ENCODE peak calls at places on chromosomes 13 and 19, in five cellular contexts. One of them, this sample, is unnamed.

GRCh38 chr13:111513766-111514611 is 193.5 kb downstream of the TEX29 start:
- DNase-seq in H9: peak
- DNase-seq in H1: no peak
- DNase-seq in trophoblast cell: no peak
- DNase-seq in neuronal stem cell: no peak
- DNase-seq in this sample: no peak

GRCh38 chr13:48404952-48405351 is 8.0 kb downstream of the LPAR6 start:
- DNase-seq in trophoblast cell: no peak
- DNase-seq in H1: no peak
- DNase-seq in H9: no peak
- DNase-seq in neuronal stem cell: no peak
- DNase-seq in this sample: no peak

GRCh38 chr13:27053902-27054595 is 117.6 kb downstream of the USP12 start:
- DNase-seq in trophoblast cell: peak
- DNase-seq in H9: no peak
- DNase-seq in H1: no peak
- DNase-seq in neuronal stem cell: no peak
- DNase-seq in this sample: peak

GRCh38 chr13:60326273-60326672 is 70.7 kb upstream of the TDRD3 start:
- DNase-seq in H1: no peak
- DNase-seq in H9: no peak
- DNase-seq in trophoblast cell: no peak
- DNase-seq in neuronal stem cell: no peak
- DNase-seq in this sample: no peak

GRCh38 chr13:98937911-98938381 is 39.9 kb downstream of the DOCK9 start:
- DNase-seq in H9: peak
- DNase-seq in neuronal stem cell: no peak
- DNase-seq in trophoblast cell: no peak
- DNase-seq in H1: peak
- DNase-seq in this sample: peak

GRCh38 chr13:60944016-60944415 is 471.6 kb downstream of the PCDH20 start:
- DNase-seq in trophoblast cell: no peak
- DNase-seq in H1: no peak
- DNase-seq in neuronal stem cell: no peak
- DNase-seq in H9: no peak
- DNase-seq in this sample: no peak

GRCh38 chr13:109454167-109454917 is 332.0 kb downstream of the IRS2 start:
- DNase-seq in H1: no peak
- DNase-seq in trophoblast cell: peak
- DNase-seq in neuronal stem cell: no peak
- DNase-seq in H9: no peak
- DNase-seq in this sample: peak

GRCh38 chr19:33462112-33462726 is 59.4 kb downstream of the PEPD start:
- DNase-seq in H9: peak
- DNase-seq in H1: no peak
- DNase-seq in neuronal stem cell: no peak
- DNase-seq in trophoblast cell: no peak
- DNase-seq in this sample: no peak

GRCh38 chr13:24670927-24671326 is 9.3 kb upstream of the ATP12A start:
- DNase-seq in H1: no peak
- DNase-seq in H9: peak
- DNase-seq in trophoblast cell: peak
- DNase-seq in neuronal stem cell: peak
- DNase-seq in this sample: no peak

GRCh38 chr13:59776924-59777690 is 386.6 kb downstream of the DIAPH3 start:
- DNase-seq in H1: no peak
- DNase-seq in trophoblast cell: peak
- DNase-seq in H9: no peak
- DNase-seq in neuronal stem cell: no peak
- DNase-seq in this sample: peak

GRCh38 chr13:40664100-40665060 is 2.1 kb downstream of the FOXO1 start:
- DNase-seq in trophoblast cell: peak
- DNase-seq in H9: peak
- DNase-seq in H1: peak
- DNase-seq in neuronal stem cell: peak
- DNase-seq in this sample: no peak

GRCh38 chr13:69477451-69477850 is 630.2 kb upstream of the ATXN8OS start:
- DNase-seq in H1: no peak
- DNase-seq in H9: no peak
- DNase-seq in trophoblast cell: no peak
- DNase-seq in neuronal stem cell: no peak
- DNase-seq in this sample: no peak

GRCh38 chr13:25966086-25966485 is 85.7 kb downstream of the SHISA2 start:
- DNase-seq in H1: no peak
- DNase-seq in neuronal stem cell: no peak
- DNase-seq in H9: no peak
- DNase-seq in trophoblast cell: no peak
- DNase-seq in this sample: no peak

GRCh38 chr19:3275068-3275582 is 50.7 kb downstream of the CELF5 start:
- DNase-seq in H1: no peak
- DNase-seq in H9: peak
- DNase-seq in trophoblast cell: no peak
- DNase-seq in neuronal stem cell: peak
- DNase-seq in this sample: no peak

GRCh38 chr13:111554539-111555267 is 234.3 kb downstream of the TEX29 start:
- DNase-seq in H9: no peak
- DNase-seq in H1: no peak
- DNase-seq in neuronal stem cell: no peak
- DNase-seq in trophoblast cell: no peak
- DNase-seq in this sample: no peak

GRCh38 chr13:110274687-110275086 is 32.3 kb downstream of the COL4A1 start:
- DNase-seq in neuronal stem cell: no peak
- DNase-seq in trophoblast cell: peak
- DNase-seq in H9: no peak
- DNase-seq in H1: peak
- DNase-seq in this sample: no peak

GRCh38 chr13:71249031-71249430 is 618.0 kb downstream of the DACH1 start:
- DNase-seq in trophoblast cell: no peak
- DNase-seq in H1: no peak
- DNase-seq in neuronal stem cell: no peak
- DNase-seq in H9: no peak
- DNase-seq in this sample: no peak

GRCh38 chr19:15241259-15241658 is 9.0 kb upstream of the EPHX3 start:
- DNase-seq in neuronal stem cell: no peak
- DNase-seq in H1: no peak
- DNase-seq in H9: no peak
- DNase-seq in trophoblast cell: no peak
- DNase-seq in this sample: peak

GRCh38 chr13:30736461-30736860 is 1.1 kb downstream of the ALOX5AP start:
- DNase-seq in neuronal stem cell: no peak
- DNase-seq in H9: no peak
- DNase-seq in H1: no peak
- DNase-seq in trophoblast cell: no peak
- DNase-seq in this sample: no peak

DNA sequence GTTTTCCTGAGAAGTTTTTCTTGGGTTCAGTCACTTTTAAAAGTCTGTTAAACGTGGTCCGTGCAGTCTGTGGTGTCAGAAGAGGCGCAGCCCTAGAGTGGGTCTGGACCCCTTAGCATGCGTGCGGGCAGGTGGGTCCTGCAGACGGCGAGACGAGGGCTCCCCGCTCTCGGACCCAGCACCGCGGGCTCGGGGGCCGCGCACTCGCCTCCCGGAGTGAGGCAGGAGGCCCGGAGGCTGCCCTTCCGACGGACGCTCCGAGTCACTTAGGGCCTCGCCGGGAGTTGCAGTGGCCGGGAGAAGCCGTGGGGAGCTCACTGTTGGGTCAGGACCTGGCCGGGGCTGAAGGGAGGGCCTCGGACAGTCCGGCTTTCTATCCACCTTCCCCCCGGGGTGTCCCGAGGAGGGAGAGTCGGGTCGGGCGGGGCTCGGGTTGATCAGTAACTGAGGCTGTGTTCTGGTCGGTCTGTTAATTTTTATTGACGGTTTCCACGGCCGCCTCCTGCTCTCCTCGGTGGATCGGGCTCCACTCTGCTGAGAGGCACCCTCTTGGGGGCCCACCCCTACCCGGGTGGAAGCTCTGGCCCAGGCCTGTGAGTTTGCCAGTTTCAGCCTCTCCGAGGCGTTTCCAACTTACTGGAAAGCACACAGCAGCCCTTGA is 1.3 kb downstream of the PTBP1 start:
- DNase-seq in H1: no peak
- DNase-seq in H9: no peak
- DNase-seq in neuronal stem cell: no peak
- DNase-seq in trophoblast cell: peak
- DNase-seq in this sample: no peak
- H3K4ac ChIP-seq in H1: peak
- H3K4ac ChIP-seq in H9: no peak
- H3K4ac ChIP-seq in neuronal stem cell: no peak
- H3K4ac ChIP-seq in trophoblast cell: peak
- H3K4ac ChIP-seq in this sample: peak

DNA sequence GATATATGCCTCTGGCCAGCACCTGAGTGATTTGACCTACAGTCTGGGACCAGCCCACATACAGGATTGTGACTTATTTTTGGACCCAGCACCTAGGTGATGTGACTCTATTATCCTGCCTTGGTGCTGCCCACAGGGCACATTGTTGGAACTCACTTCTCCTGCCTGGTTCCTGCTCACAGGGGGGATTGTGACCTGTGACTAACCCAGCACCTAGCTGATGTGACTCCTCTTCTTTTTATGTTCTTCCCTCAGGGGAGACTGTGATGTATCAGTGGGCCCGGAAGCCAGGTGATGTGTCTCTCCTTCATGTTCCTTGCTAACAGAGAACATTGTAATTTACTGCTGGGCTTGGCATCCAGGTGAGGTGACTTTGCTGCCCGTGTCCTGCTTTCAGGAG is 63.0 kb upstream of the ZNF724 start:
- DNase-seq in trophoblast cell: peak
- DNase-seq in H1: no peak
- DNase-seq in neuronal stem cell: no peak
- DNase-seq in H9: no peak
- DNase-seq in this sample: no peak
- H3K4ac ChIP-seq in trophoblast cell: no peak
- H3K4ac ChIP-seq in H1: no peak
- H3K4ac ChIP-seq in neuronal stem cell: no peak
- H3K4ac ChIP-seq in H9: no peak
- H3K4ac ChIP-seq in this sample: no peak

DNA sequence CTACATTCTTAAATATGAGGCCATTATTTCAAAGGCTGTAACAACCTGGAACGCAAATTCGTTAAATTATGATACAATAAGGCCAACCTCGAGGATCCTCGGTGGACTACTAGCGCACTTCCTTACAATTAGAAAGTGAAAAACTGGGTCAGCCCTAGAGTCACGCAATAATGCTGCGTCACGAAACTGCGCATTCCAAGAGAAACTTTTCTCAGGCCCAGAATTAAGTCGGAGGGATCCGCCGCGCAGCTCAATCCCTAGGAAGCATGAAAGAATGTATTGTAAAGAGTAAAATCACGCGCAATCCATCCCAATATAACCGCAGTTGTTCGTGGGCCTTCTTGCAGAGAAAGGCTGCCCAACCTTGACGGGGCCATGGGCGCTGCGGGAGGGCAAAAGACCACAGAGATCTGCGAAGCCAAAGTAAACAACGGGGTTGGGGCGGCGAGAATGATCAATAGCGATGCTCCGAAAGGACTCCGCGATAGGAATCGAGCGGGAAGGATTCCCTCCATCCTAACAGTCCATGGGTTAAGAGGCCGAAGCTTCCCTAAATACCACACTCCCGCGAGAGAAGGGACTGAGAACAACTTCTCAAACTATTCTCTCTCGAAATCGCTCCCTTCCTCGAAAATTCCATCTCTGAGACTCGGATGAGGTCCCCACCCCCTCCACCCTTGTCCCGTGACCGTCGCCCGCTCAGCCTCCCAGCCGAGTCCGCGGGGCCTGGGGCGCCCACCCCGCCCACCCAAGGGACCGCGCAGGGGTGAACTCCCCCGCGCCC is 564 bp downstream of the SPART start:
- DNase-seq in H1: peak
- DNase-seq in neuronal stem cell: peak
- DNase-seq in trophoblast cell: peak
- DNase-seq in H9: peak
- DNase-seq in this sample: peak
- H3K4ac ChIP-seq in H1: no peak
- H3K4ac ChIP-seq in neuronal stem cell: no peak
- H3K4ac ChIP-seq in trophoblast cell: peak
- H3K4ac ChIP-seq in H9: peak
- H3K4ac ChIP-seq in this sample: peak

GRCh38 chr19:46133777-46134231 is 9.3 kb upstream of the IGFL3 start:
- DNase-seq in trophoblast cell: peak
- DNase-seq in H1: no peak
- DNase-seq in neuronal stem cell: no peak
- DNase-seq in H9: peak
- DNase-seq in this sample: no peak

GRCh38 chr19:46131485-46132143 is 7.1 kb upstream of the IGFL3 start:
- DNase-seq in trophoblast cell: no peak
- DNase-seq in H1: no peak
- DNase-seq in neuronal stem cell: no peak
- DNase-seq in H9: no peak
- DNase-seq in this sample: no peak

GRCh38 chr19:46134527-46134926 is 10.0 kb upstream of the IGFL3 start:
- DNase-seq in trophoblast cell: peak
- DNase-seq in H9: no peak
- DNase-seq in neuronal stem cell: no peak
- DNase-seq in H1: no peak
- DNase-seq in this sample: peak

GRCh38 chr19:46133101-46133627 is 8.7 kb upstream of the IGFL3 start:
- DNase-seq in H1: peak
- DNase-seq in neuronal stem cell: peak
- DNase-seq in trophoblast cell: peak
- DNase-seq in H9: peak
- DNase-seq in this sample: peak

DNA sequence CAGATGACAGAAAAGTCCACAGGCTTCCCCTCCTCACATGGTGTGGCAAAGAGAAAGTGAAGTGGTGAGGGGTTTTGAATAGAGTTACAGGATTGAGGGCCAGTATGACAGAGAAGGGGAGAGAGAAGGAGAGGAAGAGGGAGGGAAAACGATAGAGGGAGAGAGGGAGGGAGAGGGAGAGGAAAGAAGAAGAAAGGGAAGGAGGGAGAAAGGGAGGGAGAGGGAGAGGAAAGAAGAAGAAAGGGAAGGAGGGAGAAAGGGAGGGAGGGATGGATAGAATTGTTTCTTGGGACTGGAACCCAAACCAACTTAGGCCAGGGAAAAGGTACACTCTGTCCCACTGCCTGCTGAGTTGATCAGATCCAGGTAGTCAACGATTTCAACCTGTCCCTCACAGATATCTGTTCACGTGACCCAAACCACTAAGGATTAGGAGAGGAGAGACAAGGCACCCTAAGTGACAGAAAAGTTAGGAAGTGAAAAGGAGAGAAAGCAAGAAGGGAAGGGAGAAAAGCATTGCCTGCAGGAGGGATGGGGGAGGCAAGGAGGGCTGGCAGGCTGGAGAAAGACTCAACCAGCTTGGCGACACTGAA is 8.1 kb upstream of the IGFL3 start:
- DNase-seq in neuronal stem cell: no peak
- DNase-seq in H9: no peak
- DNase-seq in H1: no peak
- DNase-seq in trophoblast cell: no peak
- DNase-seq in this sample: no peak
- H3K4ac ChIP-seq in neuronal stem cell: no peak
- H3K4ac ChIP-seq in H9: peak
- H3K4ac ChIP-seq in H1: peak
- H3K4ac ChIP-seq in trophoblast cell: peak
- H3K4ac ChIP-seq in this sample: peak

This sample was measured in IMR-90.